ENCODE peak calls at places on chromosomes 16 and 17, in five cellular contexts. M is HCT116, X is GM23338, I is A549, Y is HepG2. P is an unnamed sample.

GRCh38 chr17:73820686-73821448 is 176.6 kb upstream of the SDK2 start:
- DNase-seq in I (no peak), Y (no peak), M (no peak), X (peak), P (peak)

GRCh38 chr16:50326835-50327465 is 41.8 kb downstream of the BRD7 start:
- DNase-seq in X (peak), Y (no peak), M (peak), I (no peak), P (no peak)

GRCh38 chr16:28291651-28292626 is at the start of gene SBK1:
- DNase-seq in I (peak), Y (peak), M (peak), X (peak), P (peak)

GRCh38 chr17:8176998-8177731 is 985 bp upstream of the TMEM107 start:
- DNase-seq in M (no peak), X (no peak), I (no peak), Y (no peak), P (no peak)

GRCh38 chr17:62994931-62995330 is 28.9 kb downstream of the TANC2 start:
- DNase-seq in X (no peak), M (no peak), Y (no peak), I (no peak), P (peak)

GRCh38 chr16:89167425-89167941 is 4.1 kb upstream of the CDH15 start:
- DNase-seq in M (peak), I (peak), Y (peak), X (peak), P (peak)

GRCh38 chr16:29745853-29746345 is at the start of gene C16orf54:
- DNase-seq in X (peak), Y (no peak), I (no peak), M (no peak), P (peak)

GRCh38 chr16:29912087-29912486 is 11.8 kb downstream of the ASPHD1 start:
- DNase-seq in Y (no peak), X (peak), M (no peak), I (no peak), P (no peak)

GRCh38 chr16:77789085-77789611 is 784 bp downstream of the VAT1L start:
- DNase-seq in I (no peak), M (no peak), X (peak), Y (no peak), P (no peak)

GRCh38 chr17:8681175-8681949 is 50.8 kb upstream of the MYH10 start:
- DNase-seq in Y (no peak), I (no peak), X (no peak), M (no peak), P (no peak)

GRCh38 chr17:45812102-45812501 is 28.0 kb downstream of the CRHR1 start:
- DNase-seq in X (peak), Y (peak), I (peak), M (peak), P (no peak)

GRCh38 chr17:80031691-80032480 is 3.8 kb downstream of the TBC1D16 start:
- DNase-seq in Y (no peak), X (no peak), M (no peak), I (no peak), P (no peak)

GRCh38 chr16:70796301-70796700 is 4.7 kb downstream of the VAC14 start:
- DNase-seq in Y (no peak), X (no peak), I (no peak), M (no peak), P (no peak)

GRCh38 chr17:72632026-72632684 is 460.3 kb downstream of the SLC39A11 start:
- DNase-seq in M (no peak), Y (peak), I (peak), X (no peak), P (no peak)

GRCh38 chr16:5044011-5044540 is 10.3 kb upstream of the NAGPA start:
- DNase-seq in Y (no peak), I (no peak), X (no peak), M (no peak), P (no peak)

GRCh38 chr17:42690596-42690995 is 8.3 kb downstream of the CNTNAP1 start:
- DNase-seq in M (no peak), X (no peak), Y (no peak), I (no peak), P (no peak)

GRCh38 chr17:40430272-40431230 is 12.7 kb upstream of the IGFBP4 start:
- DNase-seq in Y (no peak), M (no peak), X (no peak), I (no peak), P (no peak)

GRCh38 chr17:79707931-79708891 is 22.5 kb upstream of the ENPP7 start:
- DNase-seq in I (peak), X (peak), M (peak), Y (peak), P (peak)

GRCh38 chr17:18224428-18225120 is 861 bp upstream of the LLGL1 start:
- DNase-seq in I (no peak), Y (peak), M (no peak), X (peak), P (no peak)

GRCh38 chr17:40320771-40321501 is 12.0 kb downstream of the RARA start:
- DNase-seq in Y (no peak), M (no peak), I (no peak), X (no peak), P (no peak)

GRCh38 chr16:46789499-46790414 is 41.2 kb downstream of the C16orf87 start:
- DNase-seq in M (no peak), Y (peak), I (peak), X (peak), P (peak)

GRCh38 chr17:63631062-63631461 is 8.8 kb downstream of the MAP3K3 start:
- DNase-seq in X (no peak), Y (no peak), M (no peak), I (no peak), P (no peak)

GRCh38 chr17:63132509-63132911 is 166.5 kb downstream of the TANC2 start:
- DNase-seq in M (no peak), X (no peak), I (no peak), Y (no peak), P (no peak)

GRCh38 chr17:19260958-19261357 is 23.8 kb downstream of the EPN2 start:
- DNase-seq in M (peak), I (no peak), Y (no peak), X (no peak), P (no peak)

GRCh38 chr17:40327735-40328385 is 18.9 kb downstream of the RARA start:
- DNase-seq in Y (no peak), X (no peak), M (no peak), I (no peak), P (peak)

GRCh38 chr17:71184716-71185115 is 936.1 kb upstream of the SOX9 start:
- DNase-seq in Y (no peak), X (no peak), I (no peak), M (no peak), P (no peak)

GRCh38 chr17:81253358-81254131 is 14.4 kb downstream of the NDUFAF8 start:
- DNase-seq in X (no peak), Y (no peak), M (no peak), I (peak), P (peak)

GRCh38 chr17:34503804-34504203 is 75.6 kb upstream of the TMEM132E start:
- DNase-seq in I (no peak), M (no peak), X (no peak), Y (no peak), P (no peak)

GRCh38 chr16:77307764-77308561 is 108.8 kb downstream of the SYCE1L start:
- DNase-seq in Y (no peak), X (no peak), M (no peak), I (peak), P (no peak)

GRCh38 chr17:14886200-14886739 is 378.9 kb downstream of the PMP22 start:
- DNase-seq in M (no peak), Y (peak), X (peak), I (no peak), P (no peak)
- TF ChIP-seq REST in M (no peak), Y (no peak), X (no peak), I (no peak), P (no peak)

GRCh38 chr16:720990-721764 is at the start of gene ANTKMT:
- DNase-seq in Y (peak), I (peak), X (peak), M (no peak), P (peak)

GRCh38 chr16:718922-719321 is 2.0 kb upstream of the ANTKMT start:
- DNase-seq in X (no peak), I (no peak), M (no peak), Y (no peak), P (no peak)

GRCh38 chr16:720507-720989 is 398 bp upstream of the ANTKMT start:
- DNase-seq in X (peak), Y (no peak), I (peak), M (no peak), P (no peak)

GRCh38 chr16:718389-718788 is 2.6 kb upstream of the ANTKMT start:
- DNase-seq in X (no peak), Y (no peak), I (no peak), M (no peak), P (no peak)

GRCh38 chr16:719815-720506 is 985 bp upstream of the ANTKMT start:
- DNase-seq in X (no peak), M (no peak), Y (peak), I (peak), P (no peak)
- TF ChIP-seq CTCF in X (peak), M (peak), Y (peak), I (peak), P (no peak)

DNA sequence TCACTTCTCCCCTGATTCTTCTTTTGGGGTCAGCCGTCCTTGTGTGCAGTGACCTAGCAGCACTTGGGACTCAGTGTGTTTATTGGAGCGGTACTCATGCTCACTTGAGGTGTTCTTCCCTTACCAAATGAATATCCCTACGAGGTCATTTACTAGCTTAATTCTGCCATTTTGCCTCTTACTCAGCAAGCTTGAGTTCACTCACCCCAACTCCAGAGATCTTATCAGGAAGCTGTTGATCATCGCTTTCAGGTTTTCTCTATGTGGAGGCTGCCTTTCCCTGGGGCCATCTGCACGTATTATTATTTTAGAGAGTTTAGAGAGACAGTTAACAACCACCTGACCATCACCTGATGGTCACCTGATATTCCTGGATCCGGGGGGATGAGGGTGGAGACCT is 1466.0 kb upstream of the GOT2 start:
- DNase-seq in Y (no peak), I (no peak), M (no peak), X (no peak), P (no peak)
- TF ChIP-seq REST in Y (no peak), I (no peak), M (no peak), X (no peak), P (no peak)

GRCh38 chr17:50211249-50212120 is 10.1 kb upstream of the COL1A1 start:
- DNase-seq in M (no peak), X (no peak), I (no peak), Y (no peak), P (no peak)

GRCh38 chr17:50212121-50212843 is 10.9 kb upstream of the COL1A1 start:
- DNase-seq in M (no peak), Y (no peak), I (no peak), X (no peak), P (no peak)

GRCh38 chr17:50214986-50215730 is 13.7 kb upstream of the COL1A1 start:
- DNase-seq in X (no peak), M (no peak), I (no peak), Y (no peak), P (no peak)

GRCh38 chr17:50210249-50211225 is 9.1 kb upstream of the COL1A1 start:
- DNase-seq in X (peak), M (no peak), Y (peak), I (peak), P (no peak)

DNA sequence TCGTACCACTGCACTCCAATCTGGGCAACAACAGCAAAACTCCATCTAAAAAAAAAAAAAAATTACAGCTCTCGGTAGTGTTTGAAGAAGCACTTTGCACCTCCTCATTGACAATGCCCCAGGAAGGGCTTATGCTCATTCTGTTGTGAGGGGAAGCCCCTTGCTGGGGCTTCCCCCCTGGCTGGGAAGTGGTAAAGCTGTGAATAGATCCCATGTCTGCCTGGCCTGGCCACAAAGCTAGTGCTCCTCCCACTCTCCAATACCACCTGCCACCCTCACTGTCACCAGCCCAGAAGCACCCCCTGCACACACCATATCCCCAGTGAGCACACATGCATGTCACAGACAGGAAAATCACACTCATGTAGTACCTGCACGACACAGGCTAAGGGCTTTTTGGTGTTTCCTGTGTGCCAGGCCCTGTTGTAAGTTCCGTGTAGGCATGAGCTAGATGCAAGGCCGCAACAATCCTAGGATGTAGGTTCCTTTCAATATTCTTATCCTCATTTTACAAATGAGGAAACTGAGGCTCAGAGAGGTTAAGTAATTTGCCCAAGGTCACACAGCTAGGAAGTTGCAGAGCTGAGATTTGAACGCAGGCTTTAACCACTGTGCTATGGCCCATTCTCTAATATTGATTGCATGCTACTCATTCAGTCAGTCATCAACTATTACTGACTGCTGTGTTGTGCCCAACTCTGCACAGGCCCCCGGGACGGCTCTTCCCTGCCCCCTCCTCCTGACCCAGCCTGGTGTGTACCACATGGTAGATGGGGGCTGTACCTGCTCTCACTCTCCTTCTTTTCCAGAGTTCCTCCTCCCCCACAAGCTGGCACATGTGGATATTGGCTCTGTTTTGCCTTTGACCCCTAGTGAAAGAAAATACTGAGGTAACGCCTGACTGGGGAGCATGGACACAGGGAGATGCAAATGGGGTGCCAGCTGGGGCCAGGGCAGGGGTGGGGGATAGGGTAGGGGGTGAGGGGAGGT is 11.9 kb upstream of the COL1A1 start:
- DNase-seq in X (peak), I (no peak), M (no peak), Y (peak), P (peak)
- TF ChIP-seq CTCF in X (peak), I (peak), M (peak), Y (peak), P (no peak)

DNA sequence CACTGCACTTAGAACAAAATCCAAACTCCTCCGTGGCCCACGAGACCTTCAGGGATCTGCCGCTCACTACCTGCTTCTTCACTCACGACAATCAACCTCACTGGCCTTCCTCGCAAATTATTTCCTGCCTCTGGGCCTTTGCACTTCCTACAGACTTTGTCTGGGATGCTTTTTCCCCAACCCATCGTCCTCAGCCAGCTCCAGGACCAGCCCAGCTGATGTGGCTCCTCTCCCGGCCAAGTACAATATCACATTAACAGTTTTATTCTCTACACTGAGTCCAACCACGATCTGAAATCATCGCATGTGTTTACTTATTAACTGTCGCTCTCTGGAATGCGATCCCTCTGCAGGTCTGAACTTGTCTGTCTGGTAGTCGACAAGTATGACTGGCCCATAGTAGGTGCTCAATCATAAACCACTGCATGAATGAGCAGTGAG is 28.0 kb downstream of the RTN4RL1 start:
- DNase-seq in X (no peak), Y (peak), I (peak), M (no peak), P (no peak)
- TF ChIP-seq REST in X (no peak), Y (no peak), I (no peak), M (no peak), P (no peak)

GRCh38 chr16:52770828-52771227 is 223.9 kb upstream of the TOX3 start:
- DNase-seq in I (no peak), X (no peak), Y (no peak), M (no peak), P (no peak)
- TF ChIP-seq CTCF in I (no peak), X (no peak), Y (no peak), M (no peak), P (no peak)

P was measured in HL-60.